ENCODE peak calls at places on chromosomes 4 and X, in six cellular contexts. I is uterus, F is keratinocyte, L is body of pancreas, W is HepG2, S is tibial artery. E is an unnamed sample. For H3K4me1, the result is how much of the 10 kb centered on the place peaks cover.

GRCh38 chr4:133316874-133317273 is 167.8 kb downstream of the PCDH10 start:
- DNase-seq in L (no peak), I (no peak), F (no peak), S (no peak), W (no peak), E (no peak)

GRCh38 chrX:39922497-39922896 is 175.3 kb downstream of the BCOR start:
- DNase-seq in F (no peak), L (no peak), W (no peak), I (no peak), S (no peak), E (no peak)

GRCh38 chr4:81786770-81787169 is 315.1 kb upstream of the RASGEF1B start:
- DNase-seq in L (no peak), F (no peak), W (no peak), S (no peak), I (no peak), E (no peak)

GRCh38 chrX:115341421-115341820 is 51.9 kb downstream of the LUZP4 start:
- DNase-seq in L (no peak), W (peak), F (no peak), S (no peak), I (no peak), E (no peak)

GRCh38 chr4:52701207-52701606 is 42.1 kb upstream of the USP46 start:
- DNase-seq in I (no peak), F (no peak), S (no peak), W (no peak), L (no peak), E (no peak)

GRCh38 chr4:178037459-178038214 is 595.4 kb upstream of the AGA start:
- DNase-seq in L (no peak), S (no peak), F (no peak), I (no peak), W (no peak), E (no peak)

GRCh38 chr4:83150563-83151330 is 36.2 kb upstream of the PLAC8 start:
- DNase-seq in L (no peak), W (peak), S (no peak), F (no peak), I (peak), E (no peak)

GRCh38 chrX:134460861-134461218 is 875 bp downstream of the HPRT1 start:
- DNase-seq in S (no peak), I (no peak), F (no peak), L (no peak), W (no peak), E (no peak)

GRCh38 chr4:102825261-102826071 is 1.9 kb downstream of the UBE2D3 start:
- DNase-seq in W (peak), I (peak), L (peak), F (no peak), S (peak), E (peak)

GRCh38 chr4:111542056-111542455 is 603.2 kb upstream of the FAM241A start:
- DNase-seq in F (no peak), I (no peak), W (no peak), S (no peak), L (no peak), E (no peak)

GRCh38 chrX:153551135-153551534 is 33.7 kb downstream of the ATP2B3 start:
- DNase-seq in L (no peak), S (no peak), F (no peak), I (no peak), W (no peak), E (no peak)

GRCh38 chr4:101156619-101157310 is 190.6 kb downstream of the PPP3CA start:
- DNase-seq in F (no peak), S (no peak), I (no peak), L (no peak), W (no peak), E (no peak)

GRCh38 chrX:70054391-70054790 is 4.7 kb upstream of the AWAT2 start:
- DNase-seq in L (no peak), W (no peak), F (no peak), I (no peak), S (no peak), E (no peak)

GRCh38 chr4:119692001-119692400 is 63.4 kb upstream of the PDE5A start:
- DNase-seq in I (no peak), F (no peak), L (no peak), W (no peak), S (peak), E (no peak)

GRCh38 chr4:15368906-15369305 is 58.9 kb upstream of the C1QTNF7 start:
- DNase-seq in W (no peak), L (no peak), S (no peak), F (no peak), I (no peak), E (no peak)

GRCh38 chr4:15374697-15375096 is 53.1 kb upstream of the C1QTNF7 start:
- DNase-seq in W (no peak), I (peak), S (no peak), F (no peak), L (no peak), E (no peak)

GRCh38 chr4:15366660-15367059 is 61.2 kb upstream of the C1QTNF7 start:
- DNase-seq in W (no peak), I (no peak), S (peak), F (no peak), L (no peak), E (no peak)

GRCh38 chr4:15373363-15373762 is 54.5 kb upstream of the C1QTNF7 start:
- DNase-seq in W (no peak), S (peak), I (no peak), F (no peak), L (no peak), E (no peak)

GRCh38 chr4:15370296-15370695 is 57.5 kb upstream of the C1QTNF7 start:
- DNase-seq in I (no peak), L (no peak), W (no peak), S (no peak), F (no peak), E (no peak)
- H3K4me1 ChIP-seq in I (under half), L (under half), W (under half), S (under half), F (under half), E (under half)

GRCh38 chr4:128832253-128832641 is 22.7 kb downstream of the JADE1 start:
- DNase-seq in I (no peak), S (no peak), W (no peak), F (no peak), L (no peak), E (no peak)

GRCh38 chr4:128831526-128832252 is 22.2 kb downstream of the JADE1 start:
- DNase-seq in S (no peak), F (no peak), I (no peak), W (peak), L (no peak), E (no peak)

GRCh38 chr4:128827280-128827679 is 17.8 kb downstream of the JADE1 start:
- DNase-seq in W (no peak), I (no peak), S (no peak), L (no peak), F (no peak), E (no peak)

GRCh38 chr4:128835498-128836222 is 26.2 kb downstream of the JADE1 start:
- DNase-seq in S (peak), L (peak), W (no peak), I (peak), F (no peak), E (no peak)

DNA sequence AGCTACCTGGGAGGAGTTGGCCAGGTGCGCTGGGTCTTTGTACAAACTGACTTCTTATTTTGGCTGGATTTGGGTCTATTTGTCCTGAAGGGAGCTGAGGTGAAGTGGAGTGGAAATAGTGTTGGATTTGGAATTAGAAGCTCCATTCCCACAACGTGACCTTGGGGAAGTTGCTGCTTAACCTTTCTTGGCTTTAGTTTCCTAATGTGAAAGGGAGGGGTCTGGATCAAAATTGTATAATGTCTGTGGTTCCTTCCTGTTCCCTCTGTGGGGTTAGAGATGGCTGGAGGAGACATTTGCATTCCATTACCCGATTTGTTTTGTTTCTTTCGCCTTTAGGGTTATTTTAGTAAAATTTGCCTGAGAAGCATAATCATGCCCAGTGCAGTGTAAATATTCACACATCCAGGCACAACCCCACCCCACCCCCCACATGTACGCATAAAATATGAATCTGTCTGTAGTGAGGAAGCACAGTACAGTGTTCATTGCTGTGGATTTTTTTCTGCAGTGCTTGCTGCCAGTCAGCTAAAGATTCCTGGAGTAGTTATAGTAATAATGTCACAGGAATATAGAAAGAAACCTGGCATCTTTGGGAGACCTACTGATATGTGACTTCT is 21.5 kb downstream of the JADE1 start:
- DNase-seq in I (no peak), L (no peak), S (no peak), W (no peak), F (no peak), E (no peak)
- H3K4me1 ChIP-seq in I (under half), L (half or more), S (under half), W (half or more), F (under half), E (under half)

GRCh38 chr4:2290974-2291704 is 29.2 kb upstream of the MXD4 start:
- DNase-seq in I (peak), L (no peak), W (no peak), S (no peak), F (no peak), E (peak)
- H3K4me1 ChIP-seq in I (under half), L (under half), W (under half), S (under half), F (under half), E (half or more)

GRCh38 chr4:168837922-168838321 is 172.1 kb downstream of the CBR4 start:
- DNase-seq in W (no peak), S (no peak), F (no peak), I (no peak), L (no peak), E (no peak)

GRCh38 chr4:168832746-168833575 is 177.1 kb downstream of the CBR4 start:
- DNase-seq in F (no peak), L (no peak), S (peak), W (no peak), I (peak), E (no peak)

GRCh38 chr4:168839758-168840385 is 170.2 kb downstream of the CBR4 start:
- DNase-seq in L (no peak), F (no peak), W (no peak), S (no peak), I (peak), E (no peak)

GRCh38 chr4:168835880-168836454 is 174.1 kb downstream of the CBR4 start:
- DNase-seq in S (no peak), I (no peak), L (no peak), F (no peak), W (no peak), E (no peak)

GRCh38 chr4:168836482-168836881 is 173.6 kb downstream of the CBR4 start:
- DNase-seq in F (no peak), S (no peak), W (no peak), I (no peak), L (no peak), E (no peak)
- H3K4me1 ChIP-seq in F (half or more), S (under half), W (under half), I (under half), L (under half), E (under half)

DNA sequence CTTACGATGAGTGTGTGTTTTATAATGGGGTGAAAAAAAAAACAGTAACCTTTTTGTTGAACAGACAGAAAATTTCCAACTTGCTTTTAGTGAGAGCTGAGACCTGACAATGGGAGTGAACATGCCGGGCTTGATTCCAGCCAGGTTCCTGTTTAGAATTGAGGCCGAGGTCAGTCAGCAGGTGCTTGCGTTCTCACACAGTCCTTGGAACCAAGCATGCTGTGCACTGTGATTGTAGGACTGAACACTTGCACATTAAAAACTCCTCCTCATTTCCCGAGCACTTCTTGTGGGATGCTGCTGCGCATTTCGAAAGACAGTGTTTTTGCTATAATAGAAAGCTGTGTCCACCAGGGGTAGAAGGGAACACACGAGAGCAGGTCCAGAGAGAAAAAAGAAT is 51.8 kb downstream of the TMEM131L start:
- DNase-seq in S (no peak), W (no peak), F (no peak), L (peak), I (peak), E (no peak)
- H3K4me1 ChIP-seq in S (under half), W (under half), F (under half), L (half or more), I (under half), E (half or more)

GRCh38 chrX:136659174-136659573 is 11.2 kb downstream of the CD40LG start:
- DNase-seq in I (no peak), W (no peak), L (no peak), S (no peak), F (no peak), E (no peak)

GRCh38 chrX:136656596-136656995 is 8.6 kb downstream of the CD40LG start:
- DNase-seq in I (no peak), L (no peak), F (no peak), W (no peak), S (no peak), E (no peak)

GRCh38 chrX:136660896-136661295 is 12.9 kb downstream of the CD40LG start:
- DNase-seq in I (no peak), S (no peak), L (no peak), W (no peak), F (no peak), E (no peak)

GRCh38 chrX:136662104-136662503 is 14.1 kb downstream of the CD40LG start:
- DNase-seq in F (no peak), S (no peak), I (no peak), L (no peak), W (no peak), E (no peak)

GRCh38 chrX:136658151-136658550 is 10.2 kb downstream of the CD40LG start:
- DNase-seq in I (no peak), L (no peak), S (no peak), F (no peak), W (no peak), E (no peak)
- H3K4me1 ChIP-seq in I (under half), L (under half), S (under half), F (under half), W (under half), E (half or more)

E was measured in CD8-positive, alpha-beta T cell.